ENCODE peak calls at places on chromosome X, in seven cellular contexts. One of them, this sample, is unnamed.

GRCh38 chrX:18617351-18617750 is 54.6 kb downstream of the RS1 start:
- DNase-seq in NCI-H146: no peak
- DNase-seq in IMR-90: peak; percentile 76
- DNase-seq in A549: peak; percentile 75
- DNase-seq in activated CD4-positive, CD25-positive, alpha-beta regulatory T cell: no peak
- DNase-seq in upper lobe of right lung: no peak
- DNase-seq in NCI-H510A: no peak
- DNase-seq in this sample: no peak

GRCh38 chrX:43655961-43656494 is at the start of gene MAOA:
- DNase-seq in IMR-90: no peak
- DNase-seq in upper lobe of right lung: peak; percentile 92
- DNase-seq in NCI-H510A: peak; percentile 29
- DNase-seq in activated CD4-positive, CD25-positive, alpha-beta regulatory T cell: no peak
- DNase-seq in NCI-H146: no peak
- DNase-seq in A549: no peak
- DNase-seq in this sample: no peak

GRCh38 chrX:38868941-38869378 is 67.7 kb downstream of the MID1IP1 start:
- DNase-seq in NCI-H510A: no peak
- DNase-seq in activated CD4-positive, CD25-positive, alpha-beta regulatory T cell: no peak
- DNase-seq in NCI-H146: peak; percentile 27
- DNase-seq in IMR-90: peak; percentile 75
- DNase-seq in upper lobe of right lung: no peak
- DNase-seq in A549: no peak
- DNase-seq in this sample: no peak

GRCh38 chrX:149962859-149963757 is 24.8 kb upstream of the EOLA2 start:
- DNase-seq in NCI-H146: peak; percentile 31
- DNase-seq in A549: peak; percentile 69
- DNase-seq in upper lobe of right lung: no peak
- DNase-seq in activated CD4-positive, CD25-positive, alpha-beta regulatory T cell: no peak
- DNase-seq in NCI-H510A: peak; percentile 4
- DNase-seq in IMR-90: peak; percentile 69
- DNase-seq in this sample: no peak

GRCh38 chrX:119726900-119727555 is 31.4 kb upstream of the SOWAHD start:
- DNase-seq in A549: no peak
- DNase-seq in activated CD4-positive, CD25-positive, alpha-beta regulatory T cell: no peak
- DNase-seq in NCI-H510A: no peak
- DNase-seq in NCI-H146: no peak
- DNase-seq in upper lobe of right lung: no peak
- DNase-seq in IMR-90: no peak
- DNase-seq in this sample: no peak

GRCh38 chrX:109936114-109936513 is 66.8 kb upstream of the TMEM164 start:
- DNase-seq in upper lobe of right lung: no peak
- DNase-seq in A549: no peak
- DNase-seq in NCI-H146: no peak
- DNase-seq in NCI-H510A: no peak
- DNase-seq in IMR-90: peak; percentile 27
- DNase-seq in activated CD4-positive, CD25-positive, alpha-beta regulatory T cell: no peak
- DNase-seq in this sample: no peak

GRCh38 chrX:125289209-125289608 is 30.5 kb upstream of the TEX13C start:
- DNase-seq in A549: peak; percentile 67
- DNase-seq in IMR-90: peak; percentile 44
- DNase-seq in NCI-H510A: no peak
- DNase-seq in NCI-H146: no peak
- DNase-seq in activated CD4-positive, CD25-positive, alpha-beta regulatory T cell: no peak
- DNase-seq in upper lobe of right lung: no peak
- DNase-seq in this sample: no peak

GRCh38 chrX:43562372-43562771 is 93.7 kb upstream of the MAOA start:
- DNase-seq in upper lobe of right lung: no peak
- DNase-seq in IMR-90: no peak
- DNase-seq in NCI-H510A: no peak
- DNase-seq in activated CD4-positive, CD25-positive, alpha-beta regulatory T cell: no peak
- DNase-seq in A549: peak; percentile 10
- DNase-seq in NCI-H146: no peak
- DNase-seq in this sample: no peak

GRCh38 chrX:38315186-38315585 is 12.1 kb downstream of the RPGR start:
- DNase-seq in A549: no peak
- DNase-seq in IMR-90: no peak
- DNase-seq in activated CD4-positive, CD25-positive, alpha-beta regulatory T cell: no peak
- DNase-seq in NCI-H510A: no peak
- DNase-seq in NCI-H146: no peak
- DNase-seq in upper lobe of right lung: no peak
- DNase-seq in this sample: no peak

GRCh38 chrX:131441033-131441432 is 102.8 kb upstream of the OR13H1 start:
- DNase-seq in IMR-90: no peak
- DNase-seq in A549: peak; percentile 76
- DNase-seq in activated CD4-positive, CD25-positive, alpha-beta regulatory T cell: no peak
- DNase-seq in NCI-H146: no peak
- DNase-seq in NCI-H510A: no peak
- DNase-seq in upper lobe of right lung: no peak
- DNase-seq in this sample: no peak

GRCh38 chrX:134975516-134975915 is 15.3 kb upstream of the SMIM10 start:
- DNase-seq in upper lobe of right lung: no peak
- DNase-seq in activated CD4-positive, CD25-positive, alpha-beta regulatory T cell: no peak
- DNase-seq in NCI-H146: no peak
- DNase-seq in IMR-90: no peak
- DNase-seq in NCI-H510A: no peak
- DNase-seq in A549: no peak
- DNase-seq in this sample: no peak

GRCh38 chrX:10794203-10794630 is 173.8 kb upstream of the MID1 start:
- DNase-seq in IMR-90: no peak
- DNase-seq in NCI-H510A: no peak
- DNase-seq in A549: no peak
- DNase-seq in activated CD4-positive, CD25-positive, alpha-beta regulatory T cell: no peak
- DNase-seq in upper lobe of right lung: no peak
- DNase-seq in NCI-H146: no peak
- DNase-seq in this sample: no peak

GRCh38 chrX:120697053-120697452 is 67.2 kb upstream of the C1GALT1C1 start:
- DNase-seq in activated CD4-positive, CD25-positive, alpha-beta regulatory T cell: no peak
- DNase-seq in upper lobe of right lung: no peak
- DNase-seq in NCI-H146: no peak
- DNase-seq in A549: no peak
- DNase-seq in IMR-90: no peak
- DNase-seq in NCI-H510A: no peak
- DNase-seq in this sample: no peak

GRCh38 chrX:142977128-142977914 is 48.4 kb upstream of the SPANXN4 start:
- DNase-seq in activated CD4-positive, CD25-positive, alpha-beta regulatory T cell: no peak
- DNase-seq in upper lobe of right lung: no peak
- DNase-seq in IMR-90: no peak
- DNase-seq in NCI-H510A: no peak
- DNase-seq in A549: no peak
- DNase-seq in NCI-H146: no peak
- DNase-seq in this sample: no peak

GRCh38 chrX:22041931-22042530 is 9.9 kb downstream of the PHEX start:
- DNase-seq in NCI-H510A: no peak
- DNase-seq in IMR-90: no peak
- DNase-seq in activated CD4-positive, CD25-positive, alpha-beta regulatory T cell: no peak
- DNase-seq in NCI-H146: peak; percentile 59
- DNase-seq in upper lobe of right lung: no peak
- DNase-seq in A549: no peak
- DNase-seq in this sample: no peak

GRCh38 chrX:109294097-109294815 is 187.6 kb downstream of the GUCY2F start:
- DNase-seq in activated CD4-positive, CD25-positive, alpha-beta regulatory T cell: no peak
- DNase-seq in NCI-H146: no peak
- DNase-seq in NCI-H510A: no peak
- DNase-seq in A549: no peak
- DNase-seq in IMR-90: no peak
- DNase-seq in upper lobe of right lung: no peak
- DNase-seq in this sample: no peak

GRCh38 chrX:77937291-77937690 is 26.8 kb downstream of the ATP7A start:
- DNase-seq in A549: peak; percentile 68
- DNase-seq in upper lobe of right lung: no peak
- DNase-seq in IMR-90: peak; percentile 80
- DNase-seq in activated CD4-positive, CD25-positive, alpha-beta regulatory T cell: no peak
- DNase-seq in NCI-H510A: no peak
- DNase-seq in NCI-H146: no peak
- DNase-seq in this sample: no peak

GRCh38 chrX:109270580-109271484 is 211.1 kb downstream of the GUCY2F start:
- DNase-seq in NCI-H510A: no peak
- DNase-seq in NCI-H146: no peak
- DNase-seq in activated CD4-positive, CD25-positive, alpha-beta regulatory T cell: no peak
- DNase-seq in A549: no peak
- DNase-seq in IMR-90: no peak
- DNase-seq in upper lobe of right lung: peak; percentile 64
- DNase-seq in this sample: no peak

GRCh38 chrX:19040373-19040772 is 56.5 kb upstream of the PHKA2 start:
- DNase-seq in activated CD4-positive, CD25-positive, alpha-beta regulatory T cell: no peak
- DNase-seq in NCI-H510A: no peak
- DNase-seq in A549: no peak
- DNase-seq in NCI-H146: no peak
- DNase-seq in upper lobe of right lung: no peak
- DNase-seq in IMR-90: no peak
- DNase-seq in this sample: no peak

GRCh38 chrX:2710041-2710471 is 19.0 kb downstream of the CD99 start:
- DNase-seq in NCI-H146: no peak
- DNase-seq in IMR-90: peak; percentile 88
- DNase-seq in A549: peak; percentile 88
- DNase-seq in NCI-H510A: no peak
- DNase-seq in upper lobe of right lung: no peak
- DNase-seq in activated CD4-positive, CD25-positive, alpha-beta regulatory T cell: no peak
- DNase-seq in this sample: no peak

GRCh38 chrX:97790850-97791249 is 907.1 kb downstream of the RPA4 start:
- DNase-seq in NCI-H510A: no peak
- DNase-seq in A549: no peak
- DNase-seq in upper lobe of right lung: no peak
- DNase-seq in IMR-90: no peak
- DNase-seq in activated CD4-positive, CD25-positive, alpha-beta regulatory T cell: no peak
- DNase-seq in NCI-H146: no peak
- DNase-seq in this sample: no peak

GRCh38 chrX:78387364-78387763 is 60.0 kb upstream of the CYSLTR1 start:
- DNase-seq in NCI-H146: no peak
- DNase-seq in A549: no peak
- DNase-seq in IMR-90: no peak
- DNase-seq in activated CD4-positive, CD25-positive, alpha-beta regulatory T cell: no peak
- DNase-seq in upper lobe of right lung: no peak
- DNase-seq in NCI-H510A: no peak
- DNase-seq in this sample: no peak

GRCh38 chrX:119693032-119693995 is at the start of gene SEPTIN6:
- DNase-seq in A549: peak; percentile 75
- DNase-seq in NCI-H146: peak; percentile 19
- DNase-seq in NCI-H510A: peak; percentile 74
- DNase-seq in activated CD4-positive, CD25-positive, alpha-beta regulatory T cell: peak; percentile 72
- DNase-seq in IMR-90: peak; percentile 52
- DNase-seq in upper lobe of right lung: peak; percentile 81
- DNase-seq in this sample: peak; percentile 69

GRCh38 chrX:153381684-153382532 is 19.2 kb downstream of the PNMA6E start:
- DNase-seq in activated CD4-positive, CD25-positive, alpha-beta regulatory T cell: no peak
- DNase-seq in IMR-90: peak; percentile 81
- DNase-seq in A549: peak; percentile 50
- DNase-seq in upper lobe of right lung: no peak
- DNase-seq in NCI-H146: peak; percentile 83
- DNase-seq in NCI-H510A: no peak
- DNase-seq in this sample: no peak